ENCODE peak calls at places on chromosome 9, in five cellular contexts. One of them, this sample, is unnamed.

GRCh38 chr9:32251539-32251938 is 132.9 kb upstream of the ACO1 start:
- DNase-seq in fibroblast of the aortic adventitia: peak; percentile 49
- DNase-seq in heart right ventricle: no peak
- DNase-seq in Peyer's patch: peak; percentile 54
- DNase-seq in cardiac fibroblast: peak; percentile 63
- DNase-seq in this sample: no peak

GRCh38 chr9:456365-456764 is 241.7 kb downstream of the DOCK8 start:
- DNase-seq in heart right ventricle: peak; percentile 45
- DNase-seq in Peyer's patch: no peak
- DNase-seq in cardiac fibroblast: peak; percentile 17
- DNase-seq in fibroblast of the aortic adventitia: no peak
- DNase-seq in this sample: no peak

GRCh38 chr9:95696701-95697100 is 178.8 kb upstream of the ERCC6L2 start:
- DNase-seq in heart right ventricle: no peak
- DNase-seq in fibroblast of the aortic adventitia: no peak
- DNase-seq in cardiac fibroblast: no peak
- DNase-seq in Peyer's patch: peak; percentile 67
- DNase-seq in this sample: no peak

GRCh38 chr9:73152445-73152844 is 780 bp downstream of the ANXA1 start:
- DNase-seq in heart right ventricle: no peak
- DNase-seq in cardiac fibroblast: peak; percentile 74
- DNase-seq in fibroblast of the aortic adventitia: peak; percentile 81
- DNase-seq in Peyer's patch: no peak
- DNase-seq in this sample: no peak

GRCh38 chr9:83070257-83070656 is 7.3 kb upstream of the RASEF start:
- DNase-seq in fibroblast of the aortic adventitia: peak; percentile 80
- DNase-seq in cardiac fibroblast: no peak
- DNase-seq in Peyer's patch: no peak
- DNase-seq in heart right ventricle: no peak
- DNase-seq in this sample: peak; percentile 32

GRCh38 chr9:131361202-131361833 is 32.6 kb upstream of the PRRC2B start:
- DNase-seq in fibroblast of the aortic adventitia: peak; percentile 16
- DNase-seq in heart right ventricle: no peak
- DNase-seq in cardiac fibroblast: no peak
- DNase-seq in Peyer's patch: peak; percentile 71
- DNase-seq in this sample: peak; percentile 31

GRCh38 chr9:35791321-35791921 is at the start of gene NPR2:
- DNase-seq in fibroblast of the aortic adventitia: no peak
- DNase-seq in heart right ventricle: peak; percentile 70
- DNase-seq in cardiac fibroblast: peak; percentile 53
- DNase-seq in Peyer's patch: no peak
- DNase-seq in this sample: peak; percentile 36

GRCh38 chr9:91710148-91710547 is 239.9 kb downstream of the ROR2 start:
- DNase-seq in fibroblast of the aortic adventitia: no peak
- DNase-seq in heart right ventricle: no peak
- DNase-seq in cardiac fibroblast: no peak
- DNase-seq in Peyer's patch: no peak
- DNase-seq in this sample: no peak

GRCh38 chr9:98365227-98365669 is 109.8 kb upstream of the TBC1D2 start:
- DNase-seq in Peyer's patch: no peak
- DNase-seq in heart right ventricle: no peak
- DNase-seq in fibroblast of the aortic adventitia: peak; percentile 40
- DNase-seq in cardiac fibroblast: peak; percentile 53
- DNase-seq in this sample: no peak

GRCh38 chr9:95346021-95346420 is 28.5 kb upstream of the FANCC start:
- DNase-seq in cardiac fibroblast: no peak
- DNase-seq in Peyer's patch: no peak
- DNase-seq in heart right ventricle: no peak
- DNase-seq in fibroblast of the aortic adventitia: no peak
- DNase-seq in this sample: no peak

GRCh38 chr9:110936719-110937452 is 101.4 kb downstream of the LPAR1 start:
- DNase-seq in heart right ventricle: no peak
- DNase-seq in Peyer's patch: no peak
- DNase-seq in fibroblast of the aortic adventitia: peak; percentile 80
- DNase-seq in cardiac fibroblast: peak; percentile 55
- DNase-seq in this sample: peak; percentile 90

GRCh38 chr9:90946981-90947380 is 145.4 kb downstream of the SYK start:
- DNase-seq in cardiac fibroblast: no peak
- DNase-seq in fibroblast of the aortic adventitia: no peak
- DNase-seq in heart right ventricle: no peak
- DNase-seq in Peyer's patch: no peak
- DNase-seq in this sample: no peak

GRCh38 chr9:107976767-107977166 is 487.2 kb upstream of the KLF4 start:
- DNase-seq in cardiac fibroblast: peak; percentile 66
- DNase-seq in fibroblast of the aortic adventitia: peak; percentile 75
- DNase-seq in heart right ventricle: peak; percentile 50
- DNase-seq in Peyer's patch: peak; percentile 84
- DNase-seq in this sample: peak; percentile 47

GRCh38 chr9:34589656-34590375 is at the start of gene CNTFR:
- DNase-seq in fibroblast of the aortic adventitia: no peak
- DNase-seq in Peyer's patch: no peak
- DNase-seq in cardiac fibroblast: no peak
- DNase-seq in heart right ventricle: peak; percentile 54
- DNase-seq in this sample: no peak

GRCh38 chr9:35718726-35719511 is 13.1 kb downstream of the TLN1 start:
- DNase-seq in fibroblast of the aortic adventitia: no peak
- DNase-seq in heart right ventricle: no peak
- DNase-seq in cardiac fibroblast: no peak
- DNase-seq in Peyer's patch: peak; percentile 76
- DNase-seq in this sample: peak; percentile 23

GRCh38 chr9:19479874-19480273 is 71.1 kb downstream of the ACER2 start:
- DNase-seq in heart right ventricle: no peak
- DNase-seq in cardiac fibroblast: no peak
- DNase-seq in fibroblast of the aortic adventitia: no peak
- DNase-seq in Peyer's patch: no peak
- DNase-seq in this sample: no peak

GRCh38 chr9:109411818-109412352 is 86.2 kb downstream of the PTPN3 start:
- DNase-seq in fibroblast of the aortic adventitia: peak; percentile 69
- DNase-seq in Peyer's patch: no peak
- DNase-seq in heart right ventricle: no peak
- DNase-seq in cardiac fibroblast: peak; percentile 72
- DNase-seq in this sample: peak; percentile 43

GRCh38 chr9:447230-448025 is 232.8 kb downstream of the DOCK8 start:
- DNase-seq in heart right ventricle: no peak
- DNase-seq in cardiac fibroblast: peak; percentile 18
- DNase-seq in fibroblast of the aortic adventitia: peak; percentile 55
- DNase-seq in Peyer's patch: peak; percentile 79
- DNase-seq in this sample: no peak

GRCh38 chr9:125494555-125494920 is 212.5 kb downstream of the MAPKAP1 start:
- DNase-seq in heart right ventricle: no peak
- DNase-seq in Peyer's patch: no peak
- DNase-seq in cardiac fibroblast: no peak
- DNase-seq in fibroblast of the aortic adventitia: peak; percentile 32
- DNase-seq in this sample: peak; percentile 60

GRCh38 chr9:121963542-121963995 is 129.5 kb downstream of the TTLL11 start:
- DNase-seq in heart right ventricle: no peak
- DNase-seq in fibroblast of the aortic adventitia: no peak
- DNase-seq in cardiac fibroblast: peak; percentile 43
- DNase-seq in Peyer's patch: no peak
- DNase-seq in this sample: peak; percentile 85

GRCh38 chr9:111481885-111482636 is 2.1 kb downstream of the ECPAS start:
- DNase-seq in heart right ventricle: no peak
- DNase-seq in fibroblast of the aortic adventitia: peak; percentile 55
- DNase-seq in Peyer's patch: no peak
- DNase-seq in cardiac fibroblast: peak; percentile 48
- DNase-seq in this sample: peak; percentile 74

GRCh38 chr9:19577411-19577810 is 168.6 kb downstream of the ACER2 start:
- DNase-seq in heart right ventricle: no peak
- DNase-seq in fibroblast of the aortic adventitia: no peak
- DNase-seq in Peyer's patch: no peak
- DNase-seq in cardiac fibroblast: no peak
- DNase-seq in this sample: no peak

GRCh38 chr9:86944974-86945867 is 2.1 kb downstream of the GAS1 start:
- DNase-seq in Peyer's patch: no peak
- DNase-seq in fibroblast of the aortic adventitia: peak; percentile 45
- DNase-seq in heart right ventricle: no peak
- DNase-seq in cardiac fibroblast: peak; percentile 58
- DNase-seq in this sample: peak; percentile 59

GRCh38 chr9:101594796-101595195 is at the start of gene PPP3R2:
- DNase-seq in Peyer's patch: no peak
- DNase-seq in heart right ventricle: no peak
- DNase-seq in fibroblast of the aortic adventitia: no peak
- DNase-seq in cardiac fibroblast: no peak
- DNase-seq in this sample: no peak

GRCh38 chr9:3018691-3019230 is 174.9 kb upstream of the PUM3 start:
- DNase-seq in Peyer's patch: no peak
- DNase-seq in cardiac fibroblast: no peak
- DNase-seq in fibroblast of the aortic adventitia: no peak
- DNase-seq in heart right ventricle: no peak
- DNase-seq in this sample: no peak

GRCh38 chr9:104983491-104983890 is 55.5 kb upstream of the ABCA1 start:
- DNase-seq in Peyer's patch: no peak
- DNase-seq in fibroblast of the aortic adventitia: no peak
- DNase-seq in cardiac fibroblast: no peak
- DNase-seq in heart right ventricle: no peak
- DNase-seq in this sample: peak; percentile 49

GRCh38 chr9:104982543-104982942 is 54.6 kb upstream of the ABCA1 start:
- DNase-seq in Peyer's patch: no peak
- DNase-seq in cardiac fibroblast: no peak
- DNase-seq in fibroblast of the aortic adventitia: no peak
- DNase-seq in heart right ventricle: no peak
- DNase-seq in this sample: no peak

GRCh38 chr9:104984541-104984940 is 56.6 kb upstream of the ABCA1 start:
- DNase-seq in cardiac fibroblast: no peak
- DNase-seq in fibroblast of the aortic adventitia: no peak
- DNase-seq in Peyer's patch: no peak
- DNase-seq in heart right ventricle: no peak
- DNase-seq in this sample: no peak

GRCh38 chr9:104984994-104985393 is 57.0 kb upstream of the ABCA1 start:
- DNase-seq in fibroblast of the aortic adventitia: no peak
- DNase-seq in cardiac fibroblast: no peak
- DNase-seq in Peyer's patch: no peak
- DNase-seq in heart right ventricle: no peak
- DNase-seq in this sample: no peak

DNA sequence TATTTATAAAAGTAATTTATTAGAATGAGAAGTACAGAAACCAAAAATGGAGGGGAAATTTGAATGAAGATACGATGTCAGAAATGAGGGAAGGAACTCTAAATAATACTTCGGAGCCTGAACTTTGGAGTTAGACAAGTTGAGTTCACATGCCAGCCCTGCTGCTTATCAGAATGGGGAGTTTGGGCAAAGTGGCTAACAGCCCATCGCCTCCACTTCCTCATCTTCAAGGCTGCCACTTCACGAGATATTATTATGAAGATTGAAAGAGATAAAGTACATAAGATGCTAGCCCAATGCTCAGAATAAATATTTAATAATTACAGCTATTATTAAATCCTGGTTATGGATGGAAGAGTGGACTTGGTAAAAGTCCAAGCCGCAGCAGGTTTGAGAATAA is 56.2 kb upstream of the ABCA1 start:
- DNase-seq in heart right ventricle: no peak
- DNase-seq in Peyer's patch: no peak
- DNase-seq in fibroblast of the aortic adventitia: no peak
- DNase-seq in cardiac fibroblast: no peak
- DNase-seq in this sample: no peak
- TF ChIP-seq CTCF in heart right ventricle: no peak
- TF ChIP-seq CTCF in Peyer's patch: no peak
- TF ChIP-seq CTCF in fibroblast of the aortic adventitia: no peak
- TF ChIP-seq CTCF in cardiac fibroblast: no peak
- TF ChIP-seq CTCF in this sample: no peak

GRCh38 chr9:4970970-4971641 is 14.0 kb upstream of the JAK2 start:
- DNase-seq in cardiac fibroblast: no peak
- DNase-seq in heart right ventricle: no peak
- DNase-seq in Peyer's patch: peak; percentile 62
- DNase-seq in fibroblast of the aortic adventitia: no peak
- DNase-seq in this sample: no peak
- H3K4me3 ChIP-seq in cardiac fibroblast: no peak overlapping the region
- H3K4me3 ChIP-seq in heart right ventricle: no peak overlapping the region
- H3K4me3 ChIP-seq in Peyer's patch: no peak overlapping the region
- H3K4me3 ChIP-seq in fibroblast of the aortic adventitia: no peak overlapping the region
- H3K4me3 ChIP-seq in this sample: no peak overlapping the region

DNA sequence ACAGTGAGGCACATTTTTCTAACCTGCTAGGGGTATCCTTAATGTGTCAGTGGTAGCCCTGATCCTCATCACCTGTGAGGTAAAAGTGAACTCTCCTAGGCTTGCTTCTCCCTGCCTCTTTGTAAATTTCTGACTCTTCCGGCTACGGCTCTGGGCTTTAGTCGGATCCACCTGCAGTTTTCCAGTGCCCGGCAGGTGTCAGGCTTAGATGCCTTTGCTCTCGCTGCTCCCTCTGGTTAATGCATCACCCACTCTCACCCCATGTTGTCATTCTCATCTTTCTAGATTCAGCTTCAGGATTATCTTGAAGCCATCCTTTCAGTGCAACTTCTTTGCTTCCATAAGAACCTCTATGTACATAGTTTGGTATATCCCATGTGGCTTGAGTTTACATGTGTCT is 3.6 kb downstream of the CEP78 start:
- DNase-seq in Peyer's patch: peak; percentile 78
- DNase-seq in cardiac fibroblast: no peak
- DNase-seq in heart right ventricle: no peak
- DNase-seq in fibroblast of the aortic adventitia: no peak
- DNase-seq in this sample: peak; percentile 48
- TF ChIP-seq CTCF in Peyer's patch: no peak
- TF ChIP-seq CTCF in cardiac fibroblast: no peak
- TF ChIP-seq CTCF in heart right ventricle: peak; percentile 16
- TF ChIP-seq CTCF in fibroblast of the aortic adventitia: peak; percentile 12
- TF ChIP-seq CTCF in this sample: peak; percentile 16

DNA sequence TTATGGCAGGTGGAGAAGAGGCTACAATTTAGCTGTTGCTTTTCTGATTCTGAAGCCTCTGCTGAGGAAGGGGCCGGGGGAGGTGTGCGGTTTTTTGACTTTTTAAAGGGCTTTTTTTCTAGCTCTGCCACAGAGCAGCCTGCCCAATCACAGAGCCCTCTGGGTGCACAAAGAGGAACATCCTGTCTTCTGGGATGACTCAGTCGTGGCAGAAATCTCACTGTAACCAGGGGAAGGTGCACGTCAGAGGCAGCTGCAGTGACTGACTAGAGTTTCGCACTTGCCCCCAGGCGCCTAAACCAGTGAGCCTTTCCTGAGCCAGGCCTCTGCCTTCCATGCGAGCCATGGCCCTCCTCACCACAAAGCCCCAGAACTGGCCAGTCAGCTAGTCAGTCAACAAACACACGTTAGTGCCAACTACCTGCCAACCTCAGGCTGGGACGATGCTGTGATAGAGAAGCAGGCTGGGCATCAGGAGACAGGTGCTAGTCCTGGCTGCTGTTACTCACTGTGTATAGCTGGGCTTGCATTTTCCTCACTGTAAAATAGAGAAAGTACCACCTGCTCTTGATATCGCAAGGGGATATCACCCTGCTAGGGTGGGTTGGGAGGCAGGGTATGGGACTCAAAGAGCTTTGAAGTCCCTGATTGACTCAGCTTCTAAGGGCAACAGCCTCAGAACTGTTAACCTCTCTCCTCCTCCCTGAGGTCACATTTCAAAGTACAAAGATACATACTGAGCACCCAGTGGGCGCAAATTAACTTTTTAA is 2.2 kb downstream of the AKNA start:
- DNase-seq in Peyer's patch: peak; percentile 97
- DNase-seq in heart right ventricle: peak; percentile 48
- DNase-seq in cardiac fibroblast: peak; percentile 75
- DNase-seq in fibroblast of the aortic adventitia: peak; percentile 69
- DNase-seq in this sample: peak; percentile 94
- H3K4me3 ChIP-seq in Peyer's patch: peak overlapping the region; percentile 57
- H3K4me3 ChIP-seq in heart right ventricle: peak overlapping the region; percentile 67
- H3K4me3 ChIP-seq in cardiac fibroblast: peak overlapping the region; percentile 7
- H3K4me3 ChIP-seq in fibroblast of the aortic adventitia: no peak overlapping the region
- H3K4me3 ChIP-seq in this sample: no peak overlapping the region